ENCODE peak calls at places on chromosomes 2 and 18, in eight cellular contexts. D, O, V, Z, R, Q, F and K are unnamed samples.

GRCh38 chr18:9042766-9043481 is 59.6 kb upstream of the NDUFV2 start:
- DNase-seq in O (no peak), R (no peak), V (no peak), F (no peak), Z (no peak), Q (no peak), D (no peak), K (no peak)

GRCh38 chr2:233217892-233218377 is 33.5 kb upstream of the ATG16L1 start:
- DNase-seq in V (no peak), D (no peak), F (no peak), Z (no peak), Q (no peak), R (peak), O (no peak), K (no peak)

GRCh38 chr2:119049968-119050657 is 108.1 kb downstream of the MARCO start:
- DNase-seq in O (no peak), Z (no peak), D (peak), Q (no peak), R (peak), F (no peak), V (no peak), K (no peak)

GRCh38 chr18:34806527-34806926 is 96.4 kb downstream of the DTNA start:
- DNase-seq in O (no peak), Q (no peak), R (peak), V (no peak), Z (no peak), F (no peak), D (no peak), K (no peak)

GRCh38 chr2:69366-70344 is 23.4 kb upstream of the FAM110C start:
- DNase-seq in D (no peak), Z (no peak), Q (no peak), F (peak), O (no peak), V (no peak), R (no peak), K (no peak)

GRCh38 chr18:32906506-32907214 is 133.8 kb upstream of the KLHL14 start:
- DNase-seq in Q (no peak), R (no peak), Z (peak), D (no peak), F (peak), O (no peak), V (no peak), K (no peak)

GRCh38 chr2:18824915-18825314 is 235.5 kb upstream of the NT5C1B start:
- DNase-seq in Z (no peak), O (no peak), V (no peak), D (no peak), R (no peak), Q (no peak), F (no peak), K (no peak)

GRCh38 chr2:20584637-20585321 is 66.1 kb downstream of the HS1BP3 start:
- DNase-seq in R (peak), D (no peak), Q (no peak), V (peak), Z (peak), F (peak), O (no peak), K (peak)

GRCh38 chr18:39173022-39173421 is 1607.4 kb upstream of the CELF4 start:
- DNase-seq in R (no peak), F (peak), Q (no peak), D (no peak), O (no peak), V (no peak), Z (peak), K (no peak)

GRCh38 chr2:216740557-216741222 is 45.3 kb upstream of the IGFBP5 start:
- DNase-seq in O (no peak), Z (peak), F (no peak), Q (no peak), D (no peak), V (no peak), R (no peak), K (peak)

GRCh38 chr2:216516730-216517350 is 18.2 kb downstream of the RPL37A start:
- DNase-seq in Z (no peak), F (peak), R (peak), D (no peak), Q (no peak), O (no peak), V (no peak), K (peak)

GRCh38 chr2:189210250-189211075 is 30.9 kb upstream of the COL5A2 start:
- DNase-seq in V (peak), F (peak), Q (no peak), Z (peak), R (peak), O (no peak), D (no peak), K (peak)

GRCh38 chr2:169771612-169772011 is 27.1 kb upstream of the SSB start:
- DNase-seq in Z (no peak), O (no peak), F (no peak), Q (no peak), V (no peak), R (no peak), D (no peak), K (no peak)

GRCh38 chr18:80004600-80005342 is 16.4 kb upstream of the TXNL4A start:
- DNase-seq in Z (no peak), R (no peak), V (no peak), Q (no peak), F (no peak), O (no peak), D (peak), K (no peak)

GRCh38 chr2:133523406-133523805 is 44.9 kb downstream of the NCKAP5 start:
- DNase-seq in Q (no peak), D (no peak), O (no peak), R (no peak), V (no peak), Z (peak), F (no peak), K (peak)

GRCh38 chr2:167748536-167748935 is 498.9 kb downstream of the STK39 start:
- DNase-seq in Z (no peak), Q (no peak), D (no peak), O (no peak), V (no peak), F (no peak), R (no peak), K (no peak)

GRCh38 chr2:180520816-180521595 is 459.4 kb upstream of the UBE2E3 start:
- DNase-seq in V (no peak), O (no peak), Q (no peak), D (no peak), R (peak), Z (peak), F (peak), K (peak)

GRCh38 chr18:10748641-10749040 is 222.8 kb downstream of the NAPG start:
- DNase-seq in O (no peak), D (no peak), Z (peak), F (no peak), V (peak), Q (no peak), R (no peak), K (peak)

GRCh38 chr2:98311771-98312545 is 34.3 kb upstream of the CNGA3 start:
- DNase-seq in Z (no peak), R (no peak), O (no peak), Q (no peak), F (no peak), D (no peak), V (no peak), K (no peak)

GRCh38 chr2:118433566-118433965 is 345.3 kb downstream of the INSIG2 start:
- DNase-seq in Z (no peak), Q (no peak), O (no peak), D (no peak), F (peak), V (no peak), R (no peak), K (no peak)

GRCh38 chr18:79916546-79917350 is 34.7 kb downstream of the SLC66A2 start:
- DNase-seq in D (peak), R (no peak), O (no peak), Z (no peak), F (no peak), Q (no peak), V (no peak), K (no peak)

GRCh38 chr2:26471766-26472706 is 5.9 kb downstream of the OTOF start:
- DNase-seq in D (no peak), Q (no peak), R (no peak), F (no peak), O (no peak), Z (no peak), V (no peak), K (peak)

GRCh38 chr2:219902870-219903269 is 275.4 kb downstream of the SLC4A3 start:
- DNase-seq in Q (no peak), V (no peak), D (no peak), R (no peak), O (no peak), Z (peak), F (no peak), K (no peak)

GRCh38 chr2:73985318-73986084 is 791 bp downstream of the TET3 start:
- DNase-seq in Q (peak), O (peak), R (no peak), Z (no peak), F (no peak), D (peak), V (no peak), K (no peak)

GRCh38 chr18:72555101-72555500 is 11.0 kb upstream of the CBLN2 start:
- DNase-seq in D (no peak), Z (peak), Q (no peak), F (no peak), R (no peak), V (no peak), O (no peak), K (no peak)

GRCh38 chr2:229731916-229732315 is 17.6 kb upstream of the DNER start:
- DNase-seq in Q (no peak), Z (peak), V (no peak), R (peak), F (no peak), O (no peak), D (no peak), K (peak)

GRCh38 chr2:7037340-7038333 is 120.4 kb downstream of the RNF144A start:
- DNase-seq in Z (peak), O (peak), V (peak), R (peak), F (peak), D (no peak), Q (peak), K (peak)

GRCh38 chr2:159713691-159714585 is 1.6 kb downstream of the MARCHF7 start:
- DNase-seq in D (no peak), V (no peak), R (peak), F (peak), O (no peak), Q (no peak), Z (peak), K (peak)

GRCh38 chr2:36800381-36800780 is 103.9 kb downstream of the VIT start:
- DNase-seq in D (no peak), Q (no peak), Z (no peak), F (no peak), R (no peak), O (peak), V (no peak), K (no peak)

GRCh38 chr2:42614838-42615237 is 46.4 kb downstream of the MTA3 start:
- DNase-seq in O (no peak), Q (no peak), D (no peak), V (no peak), Z (no peak), F (no peak), R (no peak), K (no peak)

GRCh38 chr18:48934708-48935432 is 15.9 kb downstream of the SMAD7 start:
- DNase-seq in O (no peak), Q (peak), F (no peak), Z (no peak), R (peak), V (no peak), D (no peak), K (peak)

GRCh38 chr18:36386150-36386920 is 88.8 kb downstream of the FHOD3 start:
- DNase-seq in Z (no peak), R (no peak), D (peak), O (no peak), F (peak), V (no peak), Q (no peak), K (no peak)

GRCh38 chr2:144405313-144405710 is 114.6 kb downstream of the ZEB2 start:
- DNase-seq in Q (no peak), Z (no peak), V (no peak), O (no peak), D (no peak), F (no peak), R (no peak), K (peak)

GRCh38 chr2:88959480-88960204 is 268.2 kb downstream of the RPIA start:
- DNase-seq in Q (no peak), V (no peak), F (peak), O (no peak), D (no peak), R (peak), Z (peak), K (peak)

GRCh38 chr2:200471324-200471848 is 38.5 kb downstream of the KCTD18 start:
- DNase-seq in Z (no peak), F (peak), V (no peak), Q (no peak), R (peak), D (no peak), O (peak), K (peak)

GRCh38 chr2:8684421-8684884 is 2.6 kb downstream of the ID2 start:
- DNase-seq in O (peak), F (no peak), V (no peak), D (peak), Q (no peak), Z (peak), R (peak), K (peak)

GRCh38 chr2:218805627-218806026 is 23.7 kb downstream of the CYP27A1 start:
- DNase-seq in R (peak), V (peak), Z (peak), D (no peak), Q (no peak), O (no peak), F (no peak), K (peak)

GRCh38 chr2:30664761-30665358 is 142.4 kb downstream of the CAPN13 start:
- DNase-seq in D (no peak), R (peak), Z (peak), O (no peak), Q (no peak), F (peak), V (peak), K (peak)

GRCh38 chr2:70785137-70785911 is 5.1 kb downstream of the FIGLA start:
- DNase-seq in D (no peak), F (peak), Z (peak), O (peak), Q (no peak), V (no peak), R (peak), K (peak)
- TF ChIP-seq CTCF in D (no peak), F (no peak), Z (peak), O (no peak), Q (no peak), V (peak), R (peak), K (peak)

DNA sequence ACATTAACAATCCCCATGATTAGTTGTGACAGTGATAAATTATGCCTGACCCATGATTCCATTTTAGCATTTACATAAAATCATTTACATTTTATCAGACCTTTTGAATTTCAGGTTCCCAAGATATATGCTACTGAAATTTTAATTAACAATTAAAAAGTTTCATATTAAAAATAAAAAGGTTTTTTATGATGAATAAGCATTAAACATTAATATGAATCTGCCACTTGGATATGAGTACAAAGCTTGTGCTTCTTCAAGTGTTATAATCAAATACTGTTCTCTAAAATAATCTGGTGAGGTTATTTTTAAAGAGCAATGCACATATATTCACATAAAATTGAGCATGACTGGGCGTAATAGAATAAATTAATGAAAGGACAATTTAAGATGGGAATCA is 1218.0 kb downstream of the CNTNAP5 start:
- DNase-seq in Q (no peak), O (no peak), V (no peak), F (no peak), Z (no peak), R (no peak), D (no peak), K (no peak)
- TF ChIP-seq CTCF in Q (no peak), O (no peak), V (no peak), F (no peak), Z (no peak), R (no peak), D (no peak), K (no peak)

GRCh38 chr2:135914485-135914884 is 38.2 kb upstream of the MCM6 start:
- DNase-seq in F (no peak), R (no peak), D (no peak), Z (no peak), Q (no peak), O (no peak), V (no peak), K (no peak)
- TF ChIP-seq CTCF in F (no peak), R (no peak), D (no peak), Z (no peak), Q (no peak), O (no peak), V (no peak), K (no peak)

GRCh38 chr2:69375494-69376353 is 11.3 kb downstream of the GFPT1 start:
- DNase-seq in R (peak), F (peak), O (no peak), D (no peak), V (no peak), Q (no peak), Z (peak), K (peak)
- TF ChIP-seq CTCF in R (peak), F (peak), O (peak), D (no peak), V (peak), Q (peak), Z (peak), K (peak)

DNA sequence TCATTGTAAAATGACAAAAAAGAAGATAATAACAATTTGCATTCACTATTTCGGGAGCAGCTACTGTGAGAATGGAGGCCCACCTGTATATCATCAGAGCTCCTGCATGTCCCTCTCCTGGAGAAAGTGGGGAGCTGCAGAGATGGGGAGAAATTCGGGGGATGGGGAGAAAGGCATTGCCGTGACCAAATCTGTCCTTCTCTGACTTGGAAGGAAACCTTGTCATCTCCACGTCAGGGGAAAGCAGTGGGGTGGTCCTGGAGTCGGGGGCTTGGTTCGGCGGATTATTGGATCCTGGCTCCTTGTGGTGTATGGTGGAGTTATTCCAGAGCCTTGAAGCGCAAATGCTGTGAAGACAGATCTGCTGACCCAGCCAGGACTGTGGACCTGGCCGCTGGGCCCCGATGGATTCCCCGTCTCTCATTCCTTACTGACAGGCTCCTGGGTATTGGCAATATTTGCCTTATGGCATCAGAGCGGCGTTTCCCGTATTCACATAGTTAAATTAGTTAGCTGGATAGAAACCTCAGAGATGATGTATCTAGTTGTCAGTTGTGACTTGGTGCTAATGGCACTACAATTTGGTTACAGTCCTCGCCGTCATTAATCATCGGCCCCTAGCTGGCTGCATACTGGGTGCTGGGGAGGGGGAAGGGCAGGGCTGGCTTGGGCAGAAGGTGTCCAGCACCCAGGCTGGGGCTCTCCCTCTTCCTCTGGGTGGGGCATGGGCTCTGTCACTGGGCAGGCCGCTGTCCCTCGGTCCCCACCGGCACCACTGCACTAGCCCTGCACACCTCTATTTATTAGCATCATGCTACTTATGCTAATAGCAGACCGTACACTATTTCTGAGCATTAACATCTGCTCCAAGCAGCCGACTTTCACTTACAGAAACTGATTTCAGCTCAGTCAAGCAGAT is 31.7 kb downstream of the CELF4 start:
- DNase-seq in Z (no peak), O (no peak), Q (no peak), V (no peak), D (no peak), R (no peak), F (peak), K (peak)
- TF ChIP-seq CTCF in Z (no peak), O (no peak), Q (no peak), V (peak), D (no peak), R (peak), F (no peak), K (peak)

DNA sequence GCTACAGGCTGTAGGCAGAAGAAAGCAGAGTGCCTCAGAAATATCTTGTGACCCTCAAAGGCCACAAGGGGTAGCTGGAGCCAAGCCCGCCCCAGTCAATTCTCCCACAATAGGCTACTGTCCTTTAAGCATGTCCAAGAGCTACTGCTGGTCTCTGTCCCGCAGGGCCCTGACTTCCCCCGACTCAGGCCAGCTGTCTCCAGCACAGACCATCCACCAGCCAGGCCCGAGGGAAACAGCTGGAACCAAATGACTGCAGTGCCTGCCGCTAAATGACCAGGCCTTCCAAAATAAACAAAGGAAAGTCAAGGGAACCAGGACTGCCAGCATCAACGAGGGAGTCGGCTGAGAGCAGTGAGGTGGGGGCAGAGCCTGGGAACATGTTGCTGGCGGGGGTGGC is 36.7 kb downstream of the MCFD2 start:
- DNase-seq in V (no peak), O (no peak), Q (no peak), R (peak), D (peak), Z (peak), F (no peak), K (no peak)
- TF ChIP-seq CTCF in V (no peak), O (no peak), Q (no peak), R (no peak), D (no peak), Z (peak), F (no peak), K (no peak)

GRCh38 chr2:79909521-79909920 is 395.0 kb downstream of the LRRTM1 start:
- DNase-seq in R (no peak), D (no peak), O (no peak), F (no peak), V (no peak), Q (no peak), Z (no peak), K (no peak)

GRCh38 chr2:79906149-79906548 is 393.3 kb downstream of the CTNNA2 start:
- DNase-seq in Z (no peak), V (no peak), D (no peak), Q (no peak), F (no peak), R (no peak), O (no peak), K (no peak)

GRCh38 chr2:79916285-79916684 is 388.3 kb downstream of the LRRTM1 start:
- DNase-seq in Z (no peak), Q (no peak), R (no peak), F (no peak), D (no peak), O (no peak), V (no peak), K (no peak)

DNA sequence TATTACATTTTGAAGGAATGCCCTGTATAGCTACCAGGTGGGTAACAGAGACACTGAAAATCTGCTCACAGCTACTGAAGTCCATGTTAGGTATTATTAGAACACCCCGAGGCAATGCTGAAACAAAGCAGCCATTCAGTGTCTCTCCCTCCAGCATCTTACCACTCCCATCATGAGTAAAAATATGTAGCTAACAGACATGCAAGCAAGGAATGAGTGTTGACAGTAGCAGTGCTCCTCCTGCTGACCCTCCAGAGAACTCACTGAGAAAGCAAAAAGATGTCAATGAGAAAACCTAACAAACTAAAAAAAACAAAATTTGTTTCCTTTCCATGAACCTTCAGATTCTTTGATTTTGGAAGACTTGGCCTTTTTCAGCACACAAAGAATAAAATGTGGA is 393.9 kb downstream of the LRRTM1 start:
- DNase-seq in O (no peak), Q (no peak), D (no peak), F (no peak), Z (no peak), R (no peak), V (no peak), K (no peak)
- TF ChIP-seq CTCF in O (no peak), Q (no peak), D (no peak), F (no peak), Z (no peak), R (no peak), V (no peak), K (no peak)